ENCODE peak calls at places on chromosomes 12 and 14, in seven cellular contexts. C is progenitor cell of endocrine pancreas, V is upper lobe of left lung, U is fibroblast of lung, B is WTC11, K is mammary epithelial cell, X is stomach. G is an unnamed sample.
A peak's percentile ranks its signal among the peaks of the same experiment; 100 is the strongest.

GRCh38 chr12:50505386-50505827 is 622 bp downstream of the DIP2B start:
- DNase-seq in B (peak; percentile 31), U (peak; percentile 19), X (no peak), V (peak; percentile 26), K (peak; percentile 61), C (no peak), G (no peak)

GRCh38 chr14:101810897-101811620 is 49.5 kb downstream of the PPP2R5C start:
- DNase-seq in C (no peak), K (peak; percentile 73), U (peak; percentile 27), X (no peak), V (no peak), B (no peak), G (no peak)

GRCh38 chr14:77303417-77304156 is 17.1 kb downstream of the POMT2 start:
- DNase-seq in B (no peak), K (peak; percentile 98), X (no peak), V (peak; percentile 59), U (peak; percentile 91), C (no peak), G (no peak)

GRCh38 chr14:24895243-24895583 is 154.7 kb downstream of the STXBP6 start:
- DNase-seq in C (no peak), K (no peak), B (no peak), X (no peak), U (no peak), V (no peak), G (no peak)

GRCh38 chr14:104692939-104693315 is 3.5 kb downstream of the INF2 start:
- DNase-seq in K (no peak), V (no peak), B (no peak), X (no peak), U (no peak), C (no peak), G (no peak)

GRCh38 chr14:64296561-64296960 is 2.4 kb upstream of the ESR2 start:
- DNase-seq in K (peak; percentile 73), U (peak; percentile 51), X (no peak), C (no peak), B (no peak), V (no peak), G (no peak)

GRCh38 chr12:8912910-8913309 is 1.4 kb upstream of the PHC1 start:
- DNase-seq in B (peak; percentile 38), X (peak; percentile 32), C (no peak), V (no peak), U (no peak), K (peak; percentile 51), G (no peak)

GRCh38 chr12:81759215-81759991 is at the start of gene PPFIA2:
- DNase-seq in U (peak; percentile 30), V (peak; percentile 22), K (no peak), B (peak; percentile 49), C (no peak), X (no peak), G (no peak)

GRCh38 chr12:26062566-26062965 is 62.3 kb downstream of the BHLHE41 start:
- DNase-seq in C (no peak), B (no peak), V (no peak), X (no peak), K (peak; percentile 46), U (peak; percentile 45), G (no peak)

GRCh38 chr12:9118161-9118560 is 2.4 kb upstream of the A2M start:
- DNase-seq in B (no peak), C (no peak), K (peak; percentile 43), V (peak; percentile 59), U (no peak), X (no peak), G (no peak)

GRCh38 chr14:94120667-94121335 is 8.6 kb downstream of the IFI27L2 start:
- DNase-seq in V (no peak), K (peak; percentile 81), B (no peak), U (peak; percentile 43), C (no peak), X (peak; percentile 8), G (no peak)

GRCh38 chr12:111687255-111687654 is 1.4 kb downstream of the ACAD10 start:
- DNase-seq in V (no peak), B (no peak), X (no peak), K (no peak), C (no peak), U (no peak), G (no peak)
- TF ChIP-seq CTCF in V (no peak), B (no peak), X (no peak), K (peak; percentile 30), C (no peak), U (no peak), G (no peak)

GRCh38 chr12:6315184-6315583 is 4.7 kb downstream of the PLEKHG6 start:
- DNase-seq in X (no peak), V (no peak), K (no peak), U (no peak), C (no peak), B (no peak), G (no peak)

GRCh38 chr12:6313326-6313940 is 3.0 kb downstream of the PLEKHG6 start:
- DNase-seq in U (no peak), C (no peak), X (no peak), K (peak; percentile 69), B (no peak), V (no peak), G (no peak)

GRCh38 chr12:6312529-6313325 is 2.2 kb downstream of the PLEKHG6 start:
- DNase-seq in U (no peak), K (peak; percentile 96), V (peak; percentile 80), B (peak; percentile 68), X (peak; percentile 84), C (no peak), G (no peak)

GRCh38 chr12:6315704-6316597 is 5.5 kb downstream of the PLEKHG6 start:
- DNase-seq in C (no peak), B (no peak), K (no peak), X (no peak), V (no peak), U (no peak), G (no peak)

DNA sequence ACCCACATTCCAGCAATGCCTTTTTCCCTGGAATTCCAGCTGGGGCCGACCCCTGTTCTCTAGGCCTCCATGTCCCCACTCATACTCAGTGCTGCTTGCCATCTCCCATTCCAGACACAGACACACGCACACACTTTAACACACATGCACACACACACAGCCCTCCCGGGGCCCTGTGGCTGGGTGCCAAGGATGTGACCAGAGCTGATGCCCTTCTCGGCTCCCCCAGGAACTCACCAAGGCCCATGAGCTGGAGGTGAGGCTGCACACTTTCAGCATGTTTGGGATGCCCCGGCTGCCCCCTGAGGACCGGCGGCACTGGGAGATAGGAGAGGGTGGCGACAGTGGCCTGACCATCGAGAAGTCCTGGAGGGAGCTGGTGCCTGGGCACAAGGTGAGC is 4.3 kb downstream of the PLEKHG6 start:
- DNase-seq in C (no peak), V (no peak), U (no peak), B (no peak), X (no peak), K (no peak), G (no peak)
- TF ChIP-seq CTCF in C (no peak), V (no peak), U (no peak), B (no peak), X (no peak), K (no peak), G (no peak)

DNA sequence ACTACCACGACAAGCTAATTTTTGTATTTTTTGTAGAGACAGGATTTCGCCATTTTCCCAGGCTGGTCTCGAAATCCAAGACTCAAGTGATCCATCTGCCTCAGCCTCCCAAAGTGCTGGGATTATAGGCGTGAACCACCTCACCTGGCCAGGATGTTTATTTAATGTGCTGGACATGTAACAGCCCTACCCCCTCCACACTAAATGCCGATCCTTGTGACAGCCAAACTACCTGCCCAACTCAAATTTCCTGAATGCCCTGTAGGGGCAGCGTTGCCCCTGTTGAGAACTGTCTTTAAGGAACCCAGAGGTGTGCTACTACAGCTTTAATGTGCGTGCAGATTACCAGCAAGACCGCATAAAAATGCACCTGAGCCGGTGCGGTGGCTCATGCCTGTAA is 48.1 kb downstream of the KCNK13 start:
- DNase-seq in U (no peak), X (no peak), K (no peak), V (no peak), C (no peak), B (peak; percentile 50), G (no peak)
- TF ChIP-seq CTCF in U (no peak), X (no peak), K (peak; percentile 43), V (no peak), C (peak; percentile 49), B (no peak), G (no peak)

GRCh38 chr14:90726656-90727055 is 89.6 kb downstream of the TTC7B start:
- DNase-seq in K (peak; percentile 29), V (peak; percentile 37), X (peak; percentile 35), C (no peak), B (peak; percentile 24), U (peak; percentile 80), G (no peak)
- TF ChIP-seq CTCF in K (no peak), V (no peak), X (no peak), C (peak; percentile 11), B (no peak), U (no peak), G (no peak)

DNA sequence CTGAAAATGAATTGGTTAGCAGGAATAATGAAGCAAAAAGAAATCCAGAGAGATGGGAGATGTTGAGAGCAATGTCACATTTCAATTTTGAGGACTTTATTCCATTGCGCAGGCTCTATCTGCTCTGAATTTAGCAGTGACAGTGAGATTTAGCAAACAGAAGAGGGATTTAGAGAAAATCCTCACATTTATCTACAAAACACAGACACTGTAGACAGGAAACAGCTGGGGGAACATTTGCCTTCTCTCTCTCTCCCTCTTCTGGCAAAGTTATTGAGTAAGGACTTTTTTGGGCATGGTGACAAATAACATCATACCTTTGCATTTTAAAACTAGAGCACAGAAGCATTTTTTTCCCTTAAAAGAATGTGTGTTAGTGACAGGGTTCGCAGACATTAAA is at the start of gene IGF1:
- DNase-seq in U (peak; percentile 63), X (no peak), K (no peak), V (no peak), C (no peak), B (no peak), G (no peak)
- TF ChIP-seq CTCF in U (peak; percentile 29), X (no peak), K (no peak), V (no peak), C (no peak), B (no peak), G (no peak)

GRCh38 chr14:78448483-78449094 is 278.4 kb downstream of the NRXN3 start:
- DNase-seq in U (peak; percentile 1), C (peak; percentile 60), X (peak; percentile 53), B (peak; percentile 80), K (peak; percentile 14), V (peak; percentile 40), G (no peak)
- TF ChIP-seq CTCF in U (peak; percentile 53), C (peak; percentile 75), X (peak; percentile 55), B (peak; percentile 79), K (peak; percentile 50), V (peak; percentile 38), G (peak; percentile 39)

GRCh38 chr12:124853781-124854636 is 9.7 kb downstream of the SCARB1 start:
- DNase-seq in V (no peak), U (no peak), K (no peak), B (no peak), C (no peak), X (no peak), G (no peak)
- TF ChIP-seq CTCF in V (no peak), U (no peak), K (no peak), B (no peak), C (no peak), X (no peak), G (no peak)